ENCODE peak calls at places on chromosomes 1 and 21, in six cellular contexts. One of them, this sample, is unnamed.
A peak's percentile ranks its signal among the peaks of the same experiment; 100 is the strongest.

GRCh38 chr1:21596628-21597027 is 72.5 kb downstream of the RAP1GAP start:
- DNase-seq in A549: no peak
- DNase-seq in K562: no peak
- DNase-seq in endothelial cell of umbilical vein: no peak
- DNase-seq in GM12878: no peak
- DNase-seq in HepG2: no peak
- DNase-seq in this sample: no peak

GRCh38 chr1:66556161-66556611 is 22.2 kb downstream of the SGIP1 start:
- DNase-seq in A549: no peak
- DNase-seq in K562: no peak
- DNase-seq in endothelial cell of umbilical vein: no peak
- DNase-seq in GM12878: no peak
- DNase-seq in HepG2: no peak
- DNase-seq in this sample: no peak

GRCh38 chr1:185912504-185912903 is 178.3 kb downstream of the HMCN1 start:
- DNase-seq in A549: no peak
- DNase-seq in K562: no peak
- DNase-seq in endothelial cell of umbilical vein: peak; percentile 18
- DNase-seq in GM12878: no peak
- DNase-seq in HepG2: no peak
- DNase-seq in this sample: no peak

GRCh38 chr1:229249854-229250644 is 20.9 kb upstream of the RAB4A start:
- DNase-seq in A549: no peak
- DNase-seq in K562: no peak
- DNase-seq in endothelial cell of umbilical vein: no peak
- DNase-seq in GM12878: no peak
- DNase-seq in HepG2: no peak
- DNase-seq in this sample: peak; percentile 95

GRCh38 chr1:30888975-30889374 is 19.6 kb downstream of the SDC3 start:
- DNase-seq in A549: no peak
- DNase-seq in K562: no peak
- DNase-seq in endothelial cell of umbilical vein: no peak
- DNase-seq in GM12878: no peak
- DNase-seq in HepG2: no peak
- DNase-seq in this sample: no peak

GRCh38 chr1:23562138-23562819 is 3.0 kb upstream of the ID3 start:
- DNase-seq in A549: peak; percentile 95
- DNase-seq in K562: peak; percentile 97
- DNase-seq in endothelial cell of umbilical vein: peak; percentile 100
- DNase-seq in GM12878: no peak
- DNase-seq in HepG2: peak; percentile 98
- DNase-seq in this sample: peak; percentile 46

GRCh38 chr21:29334717-29335428 is 36.2 kb downstream of the BACH1 start:
- DNase-seq in A549: no peak
- DNase-seq in K562: no peak
- DNase-seq in endothelial cell of umbilical vein: no peak
- DNase-seq in GM12878: no peak
- DNase-seq in HepG2: no peak
- DNase-seq in this sample: peak; percentile 83

GRCh38 chr1:230618537-230618936 is 23.7 kb upstream of the COG2 start:
- DNase-seq in A549: no peak
- DNase-seq in K562: no peak
- DNase-seq in endothelial cell of umbilical vein: no peak
- DNase-seq in GM12878: no peak
- DNase-seq in HepG2: no peak
- DNase-seq in this sample: peak; percentile 26

GRCh38 chr1:205783904-205784303 is 8.6 kb upstream of the RAB29 start:
- DNase-seq in A549: no peak
- DNase-seq in K562: no peak
- DNase-seq in endothelial cell of umbilical vein: no peak
- DNase-seq in GM12878: no peak
- DNase-seq in HepG2: no peak
- DNase-seq in this sample: no peak

GRCh38 chr1:15358565-15359133 is 51.0 kb upstream of the EFHD2 start:
- DNase-seq in A549: no peak
- DNase-seq in K562: peak; percentile 60
- DNase-seq in endothelial cell of umbilical vein: no peak
- DNase-seq in GM12878: no peak
- DNase-seq in HepG2: no peak
- DNase-seq in this sample: no peak

DNA sequence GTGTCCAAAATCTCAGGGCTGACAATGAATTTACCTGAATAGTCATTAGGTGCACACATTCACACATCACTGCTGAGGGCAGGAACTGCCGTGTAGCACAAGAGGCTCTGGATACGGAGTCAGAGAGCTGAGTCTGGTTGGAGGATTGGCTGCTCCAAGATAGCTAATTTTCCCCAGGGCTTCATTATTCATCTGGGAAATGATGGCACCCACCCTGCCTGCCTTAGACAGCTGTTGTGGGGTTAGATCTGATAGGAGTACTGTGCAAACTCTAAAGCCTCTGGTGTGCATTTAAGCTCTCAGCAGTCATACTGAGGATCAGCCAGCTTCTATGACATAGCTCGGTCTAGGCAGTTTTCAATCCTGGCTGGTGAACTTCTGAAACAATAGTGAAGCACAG is 67.0 kb downstream of the LMX1A start:
- DNase-seq in A549: no peak
- DNase-seq in K562: no peak
- DNase-seq in endothelial cell of umbilical vein: no peak
- DNase-seq in GM12878: no peak
- DNase-seq in HepG2: no peak
- DNase-seq in this sample: no peak
- TF ChIP-seq MAX in A549: no peak
- TF ChIP-seq MAX in K562: no peak
- TF ChIP-seq MAX in endothelial cell of umbilical vein: no peak
- TF ChIP-seq MAX in GM12878: no peak
- TF ChIP-seq MAX in HepG2: no peak
- TF ChIP-seq MAX in this sample: no peak

GRCh38 chr1:192159769-192160168 is 1.5 kb downstream of the RGS18 start:
- DNase-seq in A549: no peak
- DNase-seq in K562: no peak
- DNase-seq in endothelial cell of umbilical vein: peak; percentile 26
- DNase-seq in GM12878: no peak
- DNase-seq in HepG2: no peak
- DNase-seq in this sample: peak; percentile 54
- TF ChIP-seq MYC in A549: no peak
- TF ChIP-seq MYC in K562: no peak
- TF ChIP-seq MYC in endothelial cell of umbilical vein: no peak
- TF ChIP-seq MYC in GM12878: no peak
- TF ChIP-seq MYC in HepG2: no peak
- TF ChIP-seq MYC in this sample: no peak

DNA sequence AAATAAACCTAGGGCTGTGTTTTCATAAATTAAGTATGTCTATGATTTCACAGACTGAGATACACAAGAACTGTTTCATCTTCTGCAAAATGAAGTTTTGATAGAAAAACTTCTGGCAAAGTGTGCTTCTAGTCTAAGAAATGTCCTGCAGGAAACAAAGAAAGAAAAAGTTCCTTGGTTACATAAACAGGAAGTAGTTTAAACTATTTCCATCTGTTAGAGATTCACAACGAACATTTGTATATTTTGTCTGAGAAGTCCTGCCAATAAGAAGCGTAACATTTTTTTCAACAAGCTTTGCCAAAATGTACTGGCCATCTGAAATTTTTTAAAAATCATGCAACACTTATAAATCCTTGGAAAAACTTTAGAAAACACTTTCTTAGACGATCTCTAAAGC is 290.0 kb downstream of the LRRC40 start:
- DNase-seq in A549: no peak
- DNase-seq in K562: no peak
- DNase-seq in endothelial cell of umbilical vein: peak; percentile 31
- DNase-seq in GM12878: no peak
- DNase-seq in HepG2: no peak
- DNase-seq in this sample: no peak
- H3K4me3 ChIP-seq in A549: no peak overlapping the region
- H3K4me3 ChIP-seq in K562: no peak overlapping the region
- H3K4me3 ChIP-seq in endothelial cell of umbilical vein: no peak overlapping the region
- H3K4me3 ChIP-seq in GM12878: no peak overlapping the region
- H3K4me3 ChIP-seq in HepG2: no peak overlapping the region
- H3K4me3 ChIP-seq in this sample: no peak overlapping the region

GRCh38 chr1:38846210-38846609 is 13.4 kb downstream of the RRAGC start:
- DNase-seq in A549: no peak
- DNase-seq in K562: no peak
- DNase-seq in endothelial cell of umbilical vein: no peak
- DNase-seq in GM12878: no peak
- DNase-seq in HepG2: no peak
- DNase-seq in this sample: no peak

GRCh38 chr1:38839363-38839762 is 20.2 kb downstream of the RRAGC start:
- DNase-seq in A549: no peak
- DNase-seq in K562: no peak
- DNase-seq in endothelial cell of umbilical vein: peak; percentile 40
- DNase-seq in GM12878: no peak
- DNase-seq in HepG2: no peak
- DNase-seq in this sample: no peak

GRCh38 chr1:38834221-38834782 is 25.3 kb downstream of the RRAGC start:
- DNase-seq in A549: no peak
- DNase-seq in K562: no peak
- DNase-seq in endothelial cell of umbilical vein: no peak
- DNase-seq in GM12878: no peak
- DNase-seq in HepG2: no peak
- DNase-seq in this sample: peak; percentile 54

GRCh38 chr1:38835230-38835827 is 24.2 kb downstream of the RRAGC start:
- DNase-seq in A549: peak; percentile 82
- DNase-seq in K562: peak; percentile 71
- DNase-seq in endothelial cell of umbilical vein: peak; percentile 77
- DNase-seq in GM12878: peak; percentile 60
- DNase-seq in HepG2: peak; percentile 83
- DNase-seq in this sample: peak; percentile 88

DNA sequence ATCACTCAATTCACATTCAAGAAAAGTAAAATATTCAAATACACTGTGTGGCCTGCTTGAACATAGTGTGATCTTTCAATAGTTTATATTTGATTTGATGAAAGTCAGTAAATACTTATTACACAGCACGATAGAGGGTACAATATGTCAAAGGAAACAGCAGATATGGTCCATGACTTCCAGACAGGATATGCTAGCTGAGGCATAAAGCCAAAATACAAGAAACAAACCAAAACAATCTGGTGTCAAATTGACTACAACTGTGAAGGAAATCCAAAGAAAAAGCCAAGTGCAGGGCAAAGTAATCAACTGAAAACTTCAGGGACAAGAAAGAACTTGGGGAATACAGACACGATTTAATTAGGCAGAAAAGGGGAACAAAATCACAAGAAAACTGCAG is 19.3 kb downstream of the RRAGC start:
- DNase-seq in A549: no peak
- DNase-seq in K562: no peak
- DNase-seq in endothelial cell of umbilical vein: peak; percentile 55
- DNase-seq in GM12878: no peak
- DNase-seq in HepG2: no peak
- DNase-seq in this sample: no peak
- TF ChIP-seq MAX in A549: no peak
- TF ChIP-seq MAX in K562: no peak
- TF ChIP-seq MAX in endothelial cell of umbilical vein: no peak
- TF ChIP-seq MAX in GM12878: no peak
- TF ChIP-seq MAX in HepG2: no peak
- TF ChIP-seq MAX in this sample: no peak

DNA sequence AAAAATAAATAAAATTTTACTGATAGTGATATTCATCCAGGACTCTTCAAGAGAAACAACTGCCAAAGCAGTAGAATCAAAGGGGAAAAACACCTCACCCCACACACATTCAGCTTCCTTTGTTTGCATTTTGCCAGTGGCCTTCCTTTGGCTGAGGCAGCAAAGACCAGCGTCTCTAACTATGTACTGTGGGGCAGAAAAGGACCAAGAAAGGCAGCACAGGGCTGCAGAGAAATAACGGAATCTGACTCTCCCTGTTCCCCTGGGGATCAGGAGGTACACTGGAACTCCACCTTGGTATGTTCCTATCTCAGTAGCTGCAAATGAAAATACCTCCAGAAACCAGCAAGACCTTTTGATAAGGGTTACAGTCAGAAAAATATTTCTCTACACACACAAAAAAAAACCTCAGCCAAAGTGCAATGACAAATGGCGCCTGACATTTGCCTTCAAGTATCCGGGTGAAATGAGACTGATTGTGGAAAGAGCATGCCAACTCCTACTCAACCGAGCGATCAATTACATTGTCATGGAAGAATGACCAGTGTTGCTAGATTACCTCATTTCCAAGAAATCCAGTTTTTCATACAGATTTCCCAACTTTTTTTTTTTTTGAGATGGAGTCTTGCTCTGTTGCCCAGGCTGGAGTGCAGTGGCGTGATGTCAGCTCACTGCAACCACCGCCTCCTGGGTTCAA is 50.9 kb downstream of the TARBP1 start:
- DNase-seq in A549: no peak
- DNase-seq in K562: no peak
- DNase-seq in endothelial cell of umbilical vein: peak; percentile 31
- DNase-seq in GM12878: no peak
- DNase-seq in HepG2: no peak
- DNase-seq in this sample: no peak
- TF ChIP-seq MYC in A549: no peak
- TF ChIP-seq MYC in K562: no peak
- TF ChIP-seq MYC in endothelial cell of umbilical vein: no peak
- TF ChIP-seq MYC in GM12878: no peak
- TF ChIP-seq MYC in HepG2: no peak
- TF ChIP-seq MYC in this sample: no peak

DNA sequence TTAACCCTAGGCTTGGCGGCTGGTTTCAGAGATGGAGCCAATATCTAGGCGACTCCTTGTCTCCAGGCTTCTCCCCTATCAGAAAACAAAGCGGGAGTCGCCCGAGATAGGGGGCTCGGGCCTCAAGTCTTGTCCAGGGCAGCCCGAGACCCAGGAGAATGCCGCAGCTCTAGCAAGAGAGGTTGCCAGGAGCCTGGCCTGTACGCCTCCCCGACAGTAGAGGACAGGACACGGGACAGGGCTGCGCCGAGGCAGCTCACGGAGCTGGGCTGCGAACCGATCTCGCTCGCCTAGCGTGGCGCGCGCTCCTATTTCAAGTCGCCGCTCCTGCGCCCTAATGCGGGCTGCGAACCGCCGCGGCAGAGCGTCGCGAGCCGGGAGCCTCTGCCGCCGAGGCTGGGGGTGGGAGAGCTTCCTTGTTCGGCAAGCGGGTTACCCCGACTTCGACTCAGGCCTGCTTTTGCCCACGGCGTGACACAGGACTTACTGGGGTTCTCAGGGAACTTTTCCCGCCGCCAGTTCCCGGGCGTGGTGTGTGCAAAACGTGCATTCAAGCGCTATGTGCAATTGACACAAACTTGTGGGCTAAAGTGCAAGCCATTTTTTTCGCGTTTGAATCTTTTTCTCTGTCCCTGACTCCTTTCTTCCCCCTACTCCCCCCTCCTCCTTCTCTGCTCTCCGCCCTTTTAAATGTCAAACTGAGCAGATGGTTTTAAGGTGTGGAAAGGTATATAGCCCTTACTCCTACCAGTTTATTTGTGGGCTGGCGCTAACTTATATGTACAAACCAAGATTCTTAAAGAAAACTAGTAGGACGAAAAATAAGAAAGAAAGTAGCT is 2.4 kb upstream of the PROX1 start:
- DNase-seq in A549: no peak
- DNase-seq in K562: no peak
- DNase-seq in endothelial cell of umbilical vein: no peak
- DNase-seq in GM12878: no peak
- DNase-seq in HepG2: no peak
- DNase-seq in this sample: no peak
- H3K4me3 ChIP-seq in A549: no peak overlapping the region
- H3K4me3 ChIP-seq in K562: no peak overlapping the region
- H3K4me3 ChIP-seq in endothelial cell of umbilical vein: no peak overlapping the region
- H3K4me3 ChIP-seq in GM12878: no peak overlapping the region
- H3K4me3 ChIP-seq in HepG2: no peak overlapping the region
- H3K4me3 ChIP-seq in this sample: no peak overlapping the region